ENCODE peak calls at places on chromosomes 4 and X, in ten cellular contexts. Z is Peyer's patch, I is right lobe of liver, O is esophagus muscularis mucosa, N is HCT116, S is heart left ventricle, B is HepG2, F is prostate gland, M is suprapubic skin, E is body of pancreas. C is an unnamed sample.

GRCh38 chr4:20323991-20324390 is 72.3 kb downstream of the SLIT2 start:
- DNase-seq in O (no peak), I (no peak), Z (no peak), E (no peak), S (no peak), B (no peak), N (no peak), M (no peak), F (no peak), C (no peak)

GRCh38 chr4:11632488-11632887 is 203.8 kb upstream of the HS3ST1 start:
- DNase-seq in M (no peak), S (no peak), F (no peak), O (no peak), I (no peak), Z (no peak), N (peak; percentile 95), B (no peak), E (no peak), C (no peak)

GRCh38 chrX:131802836-131803626 is 220.1 kb upstream of the STK26 start:
- DNase-seq in S (peak; percentile 78), E (no peak), F (no peak), I (peak; percentile 69), Z (peak; percentile 91), B (no peak), M (no peak), N (no peak), O (no peak), C (no peak)

GRCh38 chr4:151219938-151220337 is 57.0 kb upstream of the PRSS48 start:
- DNase-seq in B (no peak), F (no peak), Z (no peak), S (no peak), E (no peak), I (no peak), M (no peak), O (no peak), N (no peak), C (no peak)

GRCh38 chrX:11641368-11641767 is 24.4 kb downstream of the ARHGAP6 start:
- DNase-seq in S (no peak), N (no peak), F (no peak), B (no peak), O (no peak), Z (no peak), E (no peak), M (no peak), I (no peak), C (no peak)

GRCh38 chr4:24978291-24979072 is 52.3 kb downstream of the LGI2 start:
- DNase-seq in Z (no peak), N (no peak), I (no peak), E (peak; percentile 29), O (no peak), F (no peak), M (no peak), B (no peak), S (no peak), C (peak; percentile 43)

GRCh38 chr4:142435599-142436235 is 410.4 kb downstream of the INPP4B start:
- DNase-seq in I (no peak), S (peak; percentile 26), B (no peak), Z (peak; percentile 47), N (no peak), E (no peak), O (no peak), M (no peak), F (no peak), C (no peak)

GRCh38 chr4:87982446-87982845 is 6.9 kb downstream of the SPP1 start:
- DNase-seq in Z (no peak), M (no peak), B (no peak), I (no peak), O (no peak), E (no peak), S (no peak), N (no peak), F (no peak), C (no peak)

GRCh38 chrX:138191998-138192397 is 519.5 kb downstream of the FGF13 start:
- DNase-seq in N (no peak), M (no peak), B (peak; percentile 4), O (no peak), Z (no peak), S (peak; percentile 21), E (peak; percentile 9), I (no peak), F (peak; percentile 3), C (no peak)

GRCh38 chr4:1112174-1112820 is 1.1 kb downstream of the RNF212 start:
- DNase-seq in N (no peak), B (no peak), I (no peak), F (no peak), S (no peak), Z (no peak), O (peak; percentile 86), M (no peak), E (peak; percentile 76), C (no peak)

GRCh38 chr4:92339671-92340070 is 35.9 kb downstream of the GRID2 start:
- DNase-seq in M (no peak), N (no peak), B (no peak), S (no peak), I (no peak), Z (no peak), F (no peak), O (no peak), E (no peak), C (no peak)

DNA sequence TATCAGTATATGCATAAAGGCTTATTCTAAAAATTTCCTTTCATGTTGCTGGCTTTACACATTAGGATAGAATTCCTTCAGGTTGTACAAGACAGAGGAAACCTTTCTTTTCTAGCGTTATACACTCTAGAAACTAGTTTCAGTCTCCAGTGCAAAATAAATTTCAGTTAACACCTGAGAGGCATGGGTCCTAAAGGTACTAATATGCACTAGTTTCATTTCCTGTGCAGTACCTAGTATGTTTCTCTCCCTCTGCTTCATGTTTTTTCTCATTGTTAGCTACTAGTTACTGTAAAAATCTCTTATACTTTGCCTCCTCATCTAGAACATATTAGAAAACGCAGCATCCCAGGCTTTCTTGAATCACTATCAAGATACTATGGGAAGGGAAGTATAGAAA is 54.0 kb downstream of the SNX25 start:
- DNase-seq in I (no peak), E (no peak), M (no peak), N (no peak), Z (no peak), B (no peak), O (no peak), F (no peak), S (no peak), C (no peak)
- H3K4me1 ChIP-seq in I (no peaks in the 10 kb centered on the region), E (peaks cover 4% of the 10 kb centered on the region), M (peaks cover 6% of the 10 kb centered on the region), N (peaks cover 5% of the 10 kb centered on the region), Z (peaks cover 8% of the 10 kb centered on the region), B (no peaks in the 10 kb centered on the region), O (peaks cover 9% of the 10 kb centered on the region), F (no peaks in the 10 kb centered on the region), S (no peaks in the 10 kb centered on the region), C (no peaks in the 10 kb centered on the region)

GRCh38 chr4:139084425-139085093 is 69.0 kb downstream of the NOCT start:
- DNase-seq in I (no peak), S (no peak), F (no peak), E (no peak), O (no peak), Z (no peak), B (peak; percentile 2), M (no peak), N (no peak), C (no peak)
- TF ChIP-seq POLR2A in I (peak; percentile 54), S (peak; percentile 7), F (no peak), E (peak; percentile 46), O (no peak), Z (peak; percentile 5), B (peak; percentile 72), M (no peak), N (no peak), C (no peak)

GRCh38 chrX:154412468-154412867 is 1.1 kb downstream of the TAFAZZIN start:
- DNase-seq in S (peak; percentile 52), B (no peak), I (no peak), M (no peak), N (no peak), E (no peak), F (no peak), O (no peak), Z (peak; percentile 69), C (no peak)

GRCh38 chrX:154409222-154409871 is at the start of gene DNASE1L1:
- DNase-seq in O (no peak), F (peak; percentile 40), B (peak; percentile 83), N (no peak), I (peak; percentile 82), Z (peak; percentile 90), S (peak; percentile 83), M (peak; percentile 90), E (peak; percentile 81), C (peak; percentile 52)

GRCh38 chrX:154411322-154411980 is at the start of gene TAFAZZIN:
- DNase-seq in O (no peak), F (peak; percentile 44), E (peak; percentile 77), M (peak; percentile 85), S (peak; percentile 86), I (peak; percentile 81), N (no peak), Z (peak; percentile 89), B (peak; percentile 21), C (peak; percentile 34)

GRCh38 chrX:154411981-154412340 is 622 bp downstream of the TAFAZZIN start:
- DNase-seq in I (peak; percentile 77), Z (peak; percentile 88), O (no peak), F (peak; percentile 53), N (no peak), S (peak; percentile 77), E (peak; percentile 66), M (no peak), B (peak; percentile 45), C (peak; percentile 60)

GRCh38 chrX:154408659-154409221 is 314 bp downstream of the DNASE1L1 start:
- DNase-seq in I (no peak), E (no peak), M (no peak), Z (no peak), O (no peak), S (no peak), N (no peak), B (no peak), F (no peak), C (no peak)
- H3K27ac ChIP-seq in I (peak overlapping the region; percentile 49), E (peak overlapping the region; percentile 63), M (no peak overlapping the region), Z (peak overlapping the region; percentile 72), O (peak overlapping the region; percentile 73), S (peak overlapping the region; percentile 79), N (peak overlapping the region; percentile 91), B (peak overlapping the region; percentile 50), F (peak overlapping the region; percentile 43), C (peak overlapping the region; percentile 87)

GRCh38 chr4:120319230-120319761 is 252.6 kb upstream of the MAD2L1 start:
- DNase-seq in B (no peak), S (no peak), O (no peak), M (no peak), F (no peak), N (no peak), E (no peak), I (no peak), Z (no peak), C (no peak)

GRCh38 chr4:120318447-120318846 is 251.8 kb upstream of the MAD2L1 start:
- DNase-seq in F (no peak), E (no peak), B (no peak), O (no peak), N (no peak), S (no peak), M (no peak), Z (no peak), I (no peak), C (no peak)

GRCh38 chr4:120317713-120318112 is 251.1 kb upstream of the MAD2L1 start:
- DNase-seq in I (no peak), E (no peak), F (no peak), N (no peak), M (no peak), O (no peak), B (no peak), Z (no peak), S (no peak), C (peak; percentile 8)

DNA sequence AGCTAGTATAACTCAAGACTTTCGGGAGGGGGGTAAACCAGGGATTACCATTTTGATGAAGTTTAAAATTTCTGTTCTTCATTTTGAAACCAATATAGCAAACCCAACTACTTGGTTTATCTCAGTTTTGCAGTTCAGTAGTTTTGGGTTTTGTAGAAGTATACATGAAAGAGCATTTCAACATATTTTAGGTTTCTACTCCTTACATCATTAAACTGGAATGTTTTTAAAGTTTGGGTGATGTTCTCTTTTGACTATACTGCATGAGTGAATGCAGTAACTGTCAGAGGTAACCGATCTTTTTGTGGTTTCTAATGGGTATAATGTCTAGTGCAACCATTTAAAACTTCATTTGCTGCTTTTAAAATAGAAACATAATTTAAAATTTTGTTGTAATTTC is 248.3 kb upstream of the MAD2L1 start:
- DNase-seq in B (no peak), Z (no peak), O (no peak), F (no peak), M (no peak), E (no peak), I (no peak), N (no peak), S (no peak), C (no peak)
- H3K4me1 ChIP-seq in B (no peaks in the 10 kb centered on the region), Z (no peaks in the 10 kb centered on the region), O (no peaks in the 10 kb centered on the region), F (no peaks in the 10 kb centered on the region), M (no peaks in the 10 kb centered on the region), E (no peaks in the 10 kb centered on the region), I (no peaks in the 10 kb centered on the region), N (no peaks in the 10 kb centered on the region), S (no peaks in the 10 kb centered on the region), C (peaks cover 3% of the 10 kb centered on the region)

C was measured in tibial nerve.